ENCODE peak calls at places on chromosomes 3 and 15, in nine cellular contexts. P is body of pancreas; D is GM23248; O is thoracic aorta; C is GM12878; Z is CD8-positive, alpha-beta memory T cell; Q is A549; T is lower lobe of right lung; Y is IMR-90. R is an unnamed sample.

GRCh38 chr3:72487078-72487765 is 361.0 kb downstream of the SHQ1 start:
- DNase-seq in P (peak), D (peak), O (peak), C (no peak), Z (no peak), Q (peak), T (peak), Y (peak), R (no peak)

GRCh38 chr3:77254967-77255831 is 215.3 kb downstream of the ROBO2 start:
- DNase-seq in P (peak), D (peak), O (no peak), C (no peak), Z (no peak), Q (peak), T (no peak), Y (peak), R (no peak)

GRCh38 chr3:45182915-45183881 is 37.0 kb upstream of the CDCP1 start:
- DNase-seq in P (peak), D (peak), O (no peak), C (no peak), Z (no peak), Q (peak), T (peak), Y (peak), R (no peak)

GRCh38 chr3:167626490-167626889 is 27.3 kb downstream of the WDR49 start:
- DNase-seq in P (no peak), D (no peak), O (no peak), C (no peak), Z (no peak), Q (no peak), T (no peak), Y (no peak), R (no peak)

GRCh38 chr3:70000563-70001081 is 1.1 kb downstream of the SAMMSON start:
- DNase-seq in P (no peak), D (no peak), O (no peak), C (no peak), Z (no peak), Q (no peak), T (no peak), Y (peak), R (no peak)

GRCh38 chr15:75107905-75108838 is 84.8 kb downstream of the PPCDC start:
- DNase-seq in P (no peak), D (peak), O (no peak), C (peak), Z (peak), Q (peak), T (peak), Y (peak), R (peak)

GRCh38 chr3:23183731-23184130 is 19.4 kb upstream of the UBE2E2 start:
- DNase-seq in P (peak), D (peak), O (no peak), C (no peak), Z (no peak), Q (peak), T (no peak), Y (peak), R (no peak)

GRCh38 chr15:81098884-81099601 is 35.0 kb upstream of the CFAP161 start:
- DNase-seq in P (no peak), D (no peak), O (no peak), C (no peak), Z (no peak), Q (no peak), T (peak), Y (peak), R (no peak)

GRCh38 chr3:127360647-127361046 is 72.8 kb upstream of the PRR20G start:
- DNase-seq in P (no peak), D (no peak), O (no peak), C (no peak), Z (no peak), Q (no peak), T (no peak), Y (no peak), R (no peak)

GRCh38 chr3:105397974-105398373 is 31.3 kb downstream of the ALCAM start:
- DNase-seq in P (no peak), D (no peak), O (no peak), C (no peak), Z (no peak), Q (no peak), T (no peak), Y (no peak), R (no peak)

GRCh38 chr15:62901916-62902554 is 140.5 kb upstream of the TPM1 start:
- DNase-seq in P (no peak), D (no peak), O (no peak), C (no peak), Z (no peak), Q (no peak), T (no peak), Y (no peak), R (no peak)

GRCh38 chr3:33980252-33980651 is 181.8 kb downstream of the PDCD6IP start:
- DNase-seq in P (no peak), D (peak), O (no peak), C (peak), Z (no peak), Q (peak), T (no peak), Y (peak), R (no peak)

GRCh38 chr15:62482715-62483429 is 317.8 kb upstream of the C2CD4B start:
- DNase-seq in P (no peak), D (peak), O (no peak), C (peak), Z (no peak), Q (peak), T (no peak), Y (peak), R (no peak)

GRCh38 chr15:82966671-82967071 is 14.2 kb upstream of the HOMER2 start:
- DNase-seq in P (no peak), D (no peak), O (no peak), C (peak), Z (no peak), Q (no peak), T (no peak), Y (no peak), R (no peak)

GRCh38 chr3:175070946-175071345 is 211.8 kb downstream of the NAALADL2 start:
- DNase-seq in P (no peak), D (no peak), O (no peak), C (no peak), Z (no peak), Q (no peak), T (no peak), Y (no peak), R (no peak)

GRCh38 chr15:101306341-101307047 is 11.4 kb upstream of the SNRPA1 start:
- DNase-seq in P (no peak), D (no peak), O (no peak), C (no peak), Z (no peak), Q (no peak), T (peak), Y (no peak), R (no peak)

GRCh38 chr3:169744332-169745054 is 20.4 kb downstream of the TERC start:
- DNase-seq in P (no peak), D (peak), O (no peak), C (no peak), Z (no peak), Q (no peak), T (no peak), Y (peak), R (no peak)

GRCh38 chr15:43939070-43939469 is 112.3 kb downstream of the WDR76 start:
- DNase-seq in P (no peak), D (peak), O (no peak), C (no peak), Z (no peak), Q (peak), T (no peak), Y (peak), R (no peak)

GRCh38 chr3:52531636-52532516 is 1.8 kb downstream of the NT5DC2 start:
- DNase-seq in P (no peak), D (no peak), O (no peak), C (no peak), Z (no peak), Q (no peak), T (no peak), Y (no peak), R (no peak)

GRCh38 chr3:45599424-45599886 is 4.9 kb downstream of the LIMD1 start:
- DNase-seq in P (peak), D (no peak), O (no peak), C (no peak), Z (no peak), Q (no peak), T (peak), Y (no peak), R (no peak)

GRCh38 chr15:52010633-52011595 is 8.1 kb upstream of the MAPK6 start:
- DNase-seq in P (no peak), D (peak), O (no peak), C (peak), Z (no peak), Q (no peak), T (no peak), Y (peak), R (no peak)

GRCh38 chr3:13160619-13161018 is 87.4 kb upstream of the IQSEC1 start:
- DNase-seq in P (no peak), D (no peak), O (no peak), C (no peak), Z (no peak), Q (no peak), T (no peak), Y (no peak), R (no peak)

GRCh38 chr15:77375133-77375532 is 44.8 kb downstream of the PEAK1 start:
- DNase-seq in P (no peak), D (no peak), O (no peak), C (no peak), Z (no peak), Q (no peak), T (no peak), Y (no peak), R (no peak)

GRCh38 chr3:51934139-51934850 is 7.4 kb downstream of the RRP9 start:
- DNase-seq in P (no peak), D (no peak), O (no peak), C (no peak), Z (no peak), Q (no peak), T (no peak), Y (no peak), R (no peak)

GRCh38 chr3:170425491-170426239 is 7.0 kb downstream of the CLDN11 start:
- DNase-seq in P (no peak), D (no peak), O (no peak), C (no peak), Z (no peak), Q (no peak), T (no peak), Y (no peak), R (no peak)

GRCh38 chr3:112806903-112807302 is 39.8 kb downstream of the CD200R1L start:
- DNase-seq in P (no peak), D (peak), O (no peak), C (no peak), Z (no peak), Q (no peak), T (no peak), Y (no peak), R (no peak)

GRCh38 chr15:22231603-22232002 is 151.3 kb downstream of the OR4M2 start:
- DNase-seq in P (no peak), D (no peak), O (no peak), C (no peak), Z (no peak), Q (no peak), T (no peak), Y (no peak), R (no peak)

GRCh38 chr3:195105389-195105788 is 165.6 kb downstream of the XXYLT1 start:
- DNase-seq in P (no peak), D (no peak), O (no peak), C (no peak), Z (no peak), Q (no peak), T (no peak), Y (peak), R (no peak)

GRCh38 chr3:192916455-192917257 is 1.0 kb downstream of the MB21D2 start:
- DNase-seq in P (peak), D (peak), O (no peak), C (no peak), Z (no peak), Q (peak), T (peak), Y (peak), R (no peak)

GRCh38 chr15:33068531-33068990 is 126.0 kb downstream of the FMN1 start:
- DNase-seq in P (peak), D (peak), O (no peak), C (no peak), Z (no peak), Q (peak), T (peak), Y (no peak), R (no peak)

GRCh38 chr15:93235321-93235720 is 146.3 kb upstream of the RGMA start:
- DNase-seq in P (no peak), D (no peak), O (no peak), C (no peak), Z (no peak), Q (no peak), T (no peak), Y (no peak), R (no peak)

GRCh38 chr15:60618206-60618605 is 139.3 kb upstream of the ICE2 start:
- DNase-seq in P (no peak), D (no peak), O (no peak), C (no peak), Z (no peak), Q (no peak), T (no peak), Y (no peak), R (no peak)

GRCh38 chr3:60090536-60090935 is 1040.7 kb upstream of the CFAP20DC start:
- DNase-seq in P (no peak), D (no peak), O (no peak), C (no peak), Z (no peak), Q (no peak), T (no peak), Y (no peak), R (no peak)

GRCh38 chr3:144033235-144033579 is 61.6 kb downstream of the DIPK2A start:
- DNase-seq in P (no peak), D (no peak), O (no peak), C (no peak), Z (no peak), Q (no peak), T (no peak), Y (no peak), R (no peak)

GRCh38 chr3:184357248-184358139 is 3.9 kb downstream of the CLCN2 start:
- DNase-seq in P (no peak), D (no peak), O (no peak), C (no peak), Z (no peak), Q (no peak), T (no peak), Y (no peak), R (no peak)

GRCh38 chr3:49769926-49770325 is 16.4 kb downstream of the IP6K1 start:
- DNase-seq in P (no peak), D (no peak), O (no peak), C (no peak), Z (no peak), Q (no peak), T (no peak), Y (no peak), R (no peak)

GRCh38 chr3:159882784-159883779 is 105.6 kb upstream of the IL12A start:
- DNase-seq in P (no peak), D (peak), O (no peak), C (no peak), Z (no peak), Q (no peak), T (no peak), Y (peak), R (no peak)

DNA sequence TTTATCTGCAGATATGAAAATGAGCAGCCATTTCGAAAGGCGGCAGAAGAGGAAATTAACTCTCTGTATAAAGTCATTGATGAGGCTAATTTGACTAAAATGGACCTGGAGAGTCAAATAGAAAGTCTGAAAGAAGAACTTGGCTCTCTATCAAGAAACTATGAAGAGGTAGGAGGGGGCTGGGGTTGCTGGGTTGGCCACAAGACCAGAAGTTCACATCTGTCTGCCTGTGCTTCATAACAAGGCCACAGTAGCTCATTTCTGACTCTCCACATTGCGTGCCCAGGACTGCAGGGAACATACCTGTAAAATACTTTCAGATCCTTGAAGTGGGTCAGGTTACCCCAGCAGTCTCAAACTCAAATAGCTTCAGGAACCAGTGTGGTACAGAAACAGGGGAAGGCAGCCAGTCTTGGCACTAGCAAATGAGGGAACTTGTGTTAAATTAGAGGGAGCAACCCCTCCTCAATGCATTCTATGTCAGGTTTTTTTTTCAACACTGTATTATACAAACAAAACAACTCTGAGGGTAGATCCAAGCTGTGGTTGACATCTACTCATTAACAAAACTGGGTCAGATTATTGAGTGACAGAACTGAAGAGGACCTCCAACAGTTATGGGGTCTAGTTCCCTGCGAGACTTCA is 48.7 kb downstream of the BFSP2 start:
- DNase-seq in P (no peak), D (no peak), O (no peak), C (peak), Z (no peak), Q (no peak), T (no peak), Y (no peak), R (peak)
- H3K27ac ChIP-seq in P (peak), D (no peak), O (no peak), C (peak), Z (no peak), Q (no peak), T (no peak), Y (no peak), R (no peak)

GRCh38 chr15:88995449-88995848 is 82.3 kb upstream of the MFGE8 start:
- DNase-seq in P (no peak), D (no peak), O (no peak), C (no peak), Z (no peak), Q (no peak), T (no peak), Y (peak), R (no peak)

GRCh38 chr15:88992216-88992615 is 79.0 kb upstream of the MFGE8 start:
- DNase-seq in P (no peak), D (peak), O (no peak), C (no peak), Z (no peak), Q (no peak), T (no peak), Y (peak), R (no peak)

GRCh38 chr15:88993662-88994061 is 80.5 kb upstream of the MFGE8 start:
- DNase-seq in P (no peak), D (no peak), O (no peak), C (no peak), Z (no peak), Q (no peak), T (no peak), Y (no peak), R (no peak)

GRCh38 chr15:88992912-88993376 is 79.8 kb upstream of the MFGE8 start:
- DNase-seq in P (no peak), D (no peak), O (no peak), C (no peak), Z (no peak), Q (no peak), T (no peak), Y (no peak), R (no peak)

GRCh38 chr15:88994286-88994685 is 81.1 kb upstream of the MFGE8 start:
- DNase-seq in P (no peak), D (peak), O (no peak), C (no peak), Z (no peak), Q (no peak), T (no peak), Y (no peak), R (no peak)
- H3K27ac ChIP-seq in P (no peak), D (no peak), O (no peak), C (no peak), Z (no peak), Q (no peak), T (no peak), Y (no peak), R (no peak)

GRCh38 chr3:152470893-152471292 is 202.2 kb downstream of the MBNL1 start:
- DNase-seq in P (no peak), D (no peak), O (no peak), C (no peak), Z (no peak), Q (no peak), T (no peak), Y (no peak), R (no peak)

GRCh38 chr3:152470095-152470494 is 201.4 kb downstream of the MBNL1 start:
- DNase-seq in P (no peak), D (no peak), O (no peak), C (no peak), Z (no peak), Q (no peak), T (no peak), Y (no peak), R (no peak)

GRCh38 chr3:152471814-152472605 is 203.3 kb downstream of the MBNL1 start:
- DNase-seq in P (peak), D (peak), O (no peak), C (peak), Z (peak), Q (peak), T (peak), Y (peak), R (peak)

GRCh38 chr3:152474585-152474984 is 205.9 kb downstream of the MBNL1 start:
- DNase-seq in P (no peak), D (peak), O (no peak), C (peak), Z (no peak), Q (peak), T (no peak), Y (peak), R (no peak)

DNA sequence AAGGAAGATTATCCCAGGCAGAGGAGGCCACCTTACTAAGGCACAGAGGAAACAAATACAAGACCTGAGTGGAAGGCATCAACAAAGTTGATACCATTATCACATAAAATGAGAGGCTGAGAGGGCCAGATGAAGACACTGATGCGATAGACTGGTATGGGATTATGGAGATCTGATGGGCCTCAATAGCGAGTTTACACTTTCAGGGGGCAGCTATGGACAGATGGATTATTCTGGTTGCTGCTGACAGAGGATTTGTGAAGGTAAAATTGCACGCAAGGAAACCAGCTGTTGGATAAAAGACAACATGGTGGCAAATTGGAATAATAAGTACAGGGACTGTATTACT is 203.9 kb downstream of the MBNL1 start:
- DNase-seq in P (no peak), D (no peak), O (no peak), C (no peak), Z (no peak), Q (no peak), T (no peak), Y (no peak), R (no peak)
- H3K27ac ChIP-seq in P (no peak), D (no peak), O (peak), C (no peak), Z (no peak), Q (no peak), T (no peak), Y (no peak), R (peak)

DNA sequence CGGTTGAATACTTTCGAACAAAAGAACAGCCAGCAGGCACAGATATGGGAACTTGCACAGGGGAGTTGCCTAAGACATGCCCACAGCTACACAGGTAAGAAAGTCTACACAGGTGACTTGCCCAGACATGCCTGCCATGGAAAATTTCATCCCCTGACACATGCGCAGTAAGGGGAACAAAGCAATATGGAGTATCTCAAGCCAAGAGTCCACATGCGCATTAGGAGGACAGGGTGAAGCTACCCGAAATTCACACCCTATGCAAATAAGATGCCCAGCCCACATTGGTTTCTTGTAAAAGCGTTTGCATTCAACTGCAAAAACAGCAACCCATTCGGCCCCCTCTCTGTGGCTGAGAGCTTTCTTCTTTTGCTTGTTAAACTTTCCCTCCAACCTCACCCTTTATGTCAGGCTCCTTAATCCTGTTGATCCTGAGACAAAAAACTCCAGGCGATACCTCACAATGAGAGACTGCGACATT is 49.2 kb upstream of the TRPM1 start:
- DNase-seq in P (no peak), D (no peak), O (no peak), C (no peak), Z (no peak), Q (no peak), T (no peak), Y (no peak), R (no peak)
- H3K27ac ChIP-seq in P (no peak), D (no peak), O (no peak), C (no peak), Z (no peak), Q (no peak), T (no peak), Y (no peak), R (no peak)

GRCh38 chr3:32842987-32843386 is 25.2 kb downstream of the TRIM71 start:
- DNase-seq in P (no peak), D (no peak), O (no peak), C (no peak), Z (no peak), Q (no peak), T (no peak), Y (no peak), R (no peak)
- H3K27ac ChIP-seq in P (no peak), D (no peak), O (no peak), C (no peak), Z (no peak), Q (no peak), T (no peak), Y (no peak), R (no peak)